ENCODE peak calls at places on chromosomes 6 and 20, in five cellular contexts. H is GM12865, R is tibial artery, P is fibroblast of pulmonary artery, Z is Panc1. C is an unnamed sample.

GRCh38 chr6:167974644-167975344 is 22.7 kb upstream of the KIF25 start:
- DNase-seq in P (no peak), H (no peak), R (no peak), Z (no peak), C (no peak)

GRCh38 chr6:90375681-90376439 is 79.2 kb upstream of the BACH2 start:
- DNase-seq in P (peak), Z (no peak), H (no peak), R (no peak), C (no peak)

GRCh38 chr20:37596890-37597539 is 69.3 kb upstream of the BLCAP start:
- DNase-seq in H (no peak), Z (no peak), P (no peak), R (no peak), C (no peak)

GRCh38 chr6:7085911-7086310 is 21.9 kb upstream of the RREB1 start:
- DNase-seq in Z (no peak), H (peak), R (no peak), P (peak), C (no peak)

GRCh38 chr20:54293526-54293925 is 85.6 kb downstream of the PFDN4 start:
- DNase-seq in P (peak), R (no peak), H (no peak), Z (no peak), C (no peak)

GRCh38 chr20:373171-373890 is 7.2 kb upstream of the TRIB3 start:
- DNase-seq in R (no peak), Z (no peak), P (peak), H (no peak), C (no peak)

GRCh38 chr6:29722773-29723665 is at the start of gene HLA-F:
- DNase-seq in P (peak), R (peak), H (peak), Z (no peak), C (peak)

GRCh38 chr20:17059465-17059864 is 167.4 kb upstream of the PCSK2 start:
- DNase-seq in P (no peak), H (no peak), Z (no peak), R (no peak), C (no peak)

GRCh38 chr6:163469459-163469858 is 54.9 kb downstream of the QKI start:
- DNase-seq in H (no peak), Z (no peak), P (no peak), R (no peak), C (no peak)

DNA sequence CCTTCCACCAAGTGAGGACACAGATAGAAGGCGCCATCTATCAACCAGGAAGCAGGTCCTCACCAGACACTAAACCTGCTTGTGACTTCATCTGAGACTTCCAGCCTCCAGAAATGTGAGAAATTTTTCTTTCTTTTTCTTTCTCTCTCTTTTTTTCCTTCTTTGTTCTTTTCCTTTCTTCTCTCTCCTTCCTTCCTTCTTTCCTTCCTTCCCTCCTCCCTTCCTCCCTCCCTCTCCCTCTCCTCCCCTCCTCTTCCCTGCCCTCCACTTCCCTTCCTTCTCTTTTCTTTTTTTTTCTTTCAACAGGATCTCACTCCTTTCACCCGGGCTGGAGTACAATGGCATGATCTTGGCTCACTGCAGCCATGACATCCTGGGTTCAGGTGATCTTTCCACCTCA is 37.4 kb upstream of the MCUR1 start:
- DNase-seq in H (no peak), R (no peak), Z (no peak), P (no peak), C (no peak)
- H3K4me3 ChIP-seq in H (no peak), R (no peak), Z (no peak), P (no peak), C (no peak)

GRCh38 chr20:52536841-52537400 is 345.3 kb upstream of the ZFP64 start:
- DNase-seq in H (no peak), R (no peak), P (no peak), Z (no peak), C (no peak)

GRCh38 chr20:52539891-52540290 is 348.3 kb upstream of the ZFP64 start:
- DNase-seq in P (no peak), H (no peak), R (no peak), Z (no peak), C (peak)

GRCh38 chr20:52536040-52536439 is 344.5 kb upstream of the ZFP64 start:
- DNase-seq in H (no peak), Z (no peak), P (no peak), R (no peak), C (no peak)

DNA sequence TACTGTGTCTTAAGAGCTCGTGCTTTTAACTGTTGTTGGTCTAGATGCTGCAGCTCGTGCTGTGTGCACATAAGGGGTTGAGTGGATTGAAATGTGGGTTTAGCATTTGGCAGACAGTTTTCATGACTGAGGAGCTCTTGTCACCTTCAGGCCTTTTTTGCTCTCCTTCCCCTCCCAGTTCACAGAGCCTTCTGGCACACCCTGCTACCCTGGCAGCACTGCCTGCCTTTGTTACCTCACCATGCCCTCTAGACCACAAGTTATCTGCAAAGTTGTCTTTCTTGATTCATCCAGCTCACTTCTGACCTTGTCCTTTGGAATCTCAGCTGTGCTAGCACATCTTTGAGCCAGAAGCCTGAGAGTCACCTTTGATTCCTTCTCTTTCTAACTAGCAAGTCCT is 348.9 kb upstream of the ZFP64 start:
- DNase-seq in Z (no peak), H (no peak), R (no peak), P (no peak), C (no peak)
- H3K4me3 ChIP-seq in Z (no peak), H (no peak), R (no peak), P (no peak), C (no peak)

DNA sequence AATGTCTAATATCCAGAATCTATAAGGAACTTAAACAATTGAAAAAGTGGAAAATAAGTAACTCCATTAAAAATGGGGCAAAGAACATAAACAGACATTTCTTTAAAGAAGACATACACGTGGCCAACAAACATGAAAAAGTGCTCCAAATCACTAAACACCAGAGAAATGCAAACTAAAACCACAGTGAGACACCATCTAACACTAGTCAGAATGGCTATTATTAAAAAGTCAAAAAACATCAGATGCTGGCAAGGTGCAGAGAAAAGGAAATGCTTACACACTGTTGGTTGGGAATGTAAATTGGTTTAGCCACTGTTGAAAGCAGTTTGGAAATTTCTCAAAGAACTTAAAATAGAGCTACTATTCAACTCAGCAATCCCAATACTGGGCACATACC is 169.2 kb upstream of the MANEA start:
- DNase-seq in Z (no peak), R (no peak), P (no peak), H (no peak), C (no peak)
- H3K4me3 ChIP-seq in Z (no peak), R (no peak), P (no peak), H (no peak), C (no peak)

GRCh38 chr20:40685349-40685748 is 3.7 kb downstream of the MAFB start:
- DNase-seq in R (peak), H (no peak), P (no peak), Z (no peak), C (no peak)

GRCh38 chr20:40681684-40682083 is 7.4 kb downstream of the MAFB start:
- DNase-seq in R (no peak), P (no peak), Z (no peak), H (no peak), C (no peak)

GRCh38 chr20:40683894-40684268 is 5.2 kb downstream of the MAFB start:
- DNase-seq in P (no peak), Z (no peak), R (no peak), H (no peak), C (no peak)

GRCh38 chr20:40682104-40683045 is 6.7 kb downstream of the MAFB start:
- DNase-seq in P (peak), R (peak), Z (no peak), H (no peak), C (no peak)

GRCh38 chr20:40683221-40683893 is 5.7 kb downstream of the MAFB start:
- DNase-seq in P (peak), Z (no peak), R (peak), H (no peak), C (no peak)
- H3K4me3 ChIP-seq in P (peak), Z (no peak), R (peak), H (no peak), C (no peak)

DNA sequence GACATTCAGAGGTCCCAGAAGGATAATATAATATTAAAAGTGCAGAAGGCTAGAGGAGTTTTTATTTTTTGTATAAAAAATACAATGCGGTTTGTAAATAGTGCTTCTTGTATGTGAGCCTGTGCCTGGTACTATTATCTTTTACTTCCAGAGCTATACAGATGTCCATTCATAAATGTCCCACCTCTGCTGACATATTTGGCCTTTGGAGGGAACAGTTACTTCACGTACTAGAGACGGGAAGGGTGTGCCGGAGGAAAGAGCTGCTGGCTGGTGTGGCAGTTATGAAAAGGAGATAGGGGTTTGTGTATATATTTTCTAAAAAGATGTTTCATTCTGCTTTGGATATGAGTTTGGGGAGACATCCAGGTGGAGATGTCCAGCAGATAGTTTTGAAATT is 8.8 kb downstream of the CD109 start:
- DNase-seq in Z (no peak), R (no peak), P (no peak), H (no peak), C (no peak)
- H3K4me3 ChIP-seq in Z (no peak), R (no peak), P (no peak), H (no peak), C (no peak)

DNA sequence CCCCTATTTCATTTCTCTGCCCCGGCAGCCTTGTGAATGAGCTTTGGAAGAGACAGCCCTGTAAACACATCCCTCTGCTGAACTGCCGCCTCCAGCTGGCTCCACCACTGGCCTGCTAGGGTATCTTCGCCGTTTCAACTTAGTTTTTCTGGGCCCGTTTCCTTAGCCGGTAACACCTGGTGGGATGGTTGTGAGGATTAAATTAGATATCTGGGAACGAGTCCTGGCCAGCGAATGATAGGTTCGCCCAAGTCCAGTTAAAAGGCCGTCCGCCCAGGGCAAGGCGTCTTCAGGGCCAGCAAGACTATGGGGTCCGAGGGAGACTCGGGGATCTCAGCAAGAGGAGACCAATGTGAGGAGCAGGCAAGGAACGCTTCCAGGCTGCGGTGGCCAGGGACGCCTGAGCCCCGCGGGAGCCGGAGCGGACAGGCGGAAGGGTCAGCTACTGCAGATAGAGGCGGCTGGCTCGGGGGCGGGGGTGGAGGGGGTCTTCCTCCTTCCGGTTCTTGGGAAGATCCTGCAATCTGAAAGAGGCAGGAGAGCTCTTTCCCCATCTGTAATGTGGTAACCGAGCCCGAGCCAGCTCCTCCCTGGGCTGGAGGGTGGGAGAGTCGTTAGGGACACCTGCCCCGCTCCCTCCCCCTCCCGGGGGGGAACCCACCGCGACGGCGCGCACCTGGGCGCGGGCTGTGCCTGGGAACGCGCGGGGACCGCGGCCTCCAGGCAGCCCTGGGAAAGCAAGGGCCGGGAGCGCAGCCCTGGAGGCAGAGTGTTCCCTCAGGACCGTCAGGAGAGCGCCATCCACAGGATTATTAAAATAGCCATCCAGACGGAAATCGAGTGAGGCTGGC is 4.5 kb upstream of the PTCRA start:
- DNase-seq in H (no peak), P (no peak), Z (no peak), R (no peak), C (peak)
- H3K4me3 ChIP-seq in H (no peak), P (peak), Z (no peak), R (no peak), C (peak)

DNA sequence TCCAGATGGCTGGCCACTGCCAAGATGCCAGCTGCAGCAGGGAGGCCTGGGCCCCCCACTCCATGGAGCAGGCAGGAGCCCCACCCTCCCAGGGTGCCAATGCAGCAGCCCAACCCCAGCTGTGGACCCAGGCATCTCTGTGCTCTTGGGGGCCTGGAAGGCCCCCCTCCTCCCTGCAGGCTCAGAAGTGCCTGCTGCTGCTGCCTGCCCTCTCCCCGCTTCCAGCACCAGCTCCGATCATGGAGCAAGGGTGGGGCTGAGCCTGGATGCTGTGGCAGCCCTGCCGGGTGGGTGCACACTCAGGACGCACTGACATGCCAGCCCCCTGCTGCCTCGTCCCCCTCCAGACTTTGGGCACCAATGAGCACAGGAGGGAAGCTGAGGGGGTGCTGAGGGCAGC is 14.8 kb upstream of the ABCC10 start:
- DNase-seq in Z (no peak), P (no peak), R (no peak), H (no peak), C (no peak)
- H3K4me3 ChIP-seq in Z (no peak), P (no peak), R (no peak), H (no peak), C (no peak)

C was measured in Jurkat, Clone E6-1.